ENCODE peak calls at places on chromosomes 13 and 19, in six cellular contexts. L is Karpas-422, E is H9, P is GM23248, V is mammary epithelial cell, C is mesendoderm. J is an unnamed sample.

GRCh38 chr13:95391785-95392184 is 90.5 kb upstream of the ABCC4 start:
- DNase-seq in L (peak), E (no peak), P (no peak), V (no peak), C (no peak), J (no peak)

GRCh38 chr13:48072304-48072703 is 22.6 kb downstream of the MED4 start:
- DNase-seq in L (no peak), E (no peak), P (no peak), V (peak), C (no peak), J (no peak)

GRCh38 chr19:49590071-49590970 is 661 bp upstream of the PRR12 start:
- DNase-seq in L (peak), E (peak), P (peak), V (peak), C (peak), J (peak)

GRCh38 chr19:38115264-38115802 is 108.7 kb downstream of the DPF1 start:
- DNase-seq in L (no peak), E (no peak), P (no peak), V (no peak), C (peak), J (no peak)

GRCh38 chr13:39148513-39148961 is 110.3 kb downstream of the NHLRC3 start:
- DNase-seq in L (no peak), E (no peak), P (peak), V (peak), C (peak), J (peak)

GRCh38 chr13:24004142-24004541 is 106.8 kb upstream of the C1QTNF9B start:
- DNase-seq in L (no peak), E (no peak), P (no peak), V (no peak), C (no peak), J (no peak)

GRCh38 chr19:1836458-1837221 is 11.6 kb downstream of the REXO1 start:
- DNase-seq in L (no peak), E (no peak), P (no peak), V (no peak), C (no peak), J (no peak)

GRCh38 chr19:50870417-50871089 is 2.7 kb upstream of the KLK2 start:
- DNase-seq in L (no peak), E (peak), P (no peak), V (no peak), C (no peak), J (no peak)

GRCh38 chr19:19566306-19566705 is 28.2 kb downstream of the CILP2 start:
- DNase-seq in L (no peak), E (no peak), P (no peak), V (no peak), C (no peak), J (peak)

GRCh38 chr13:38620876-38621275 is 66.0 kb upstream of the FREM2 start:
- DNase-seq in L (no peak), E (no peak), P (no peak), V (no peak), C (peak), J (no peak)

GRCh38 chr13:113963376-113963775 is 10.5 kb downstream of the C13orf46 start:
- DNase-seq in L (no peak), E (no peak), P (no peak), V (no peak), C (no peak), J (no peak)

GRCh38 chr19:42422576-42423461 is 4.4 kb downstream of the LIPE start:
- DNase-seq in L (peak), E (peak), P (no peak), V (peak), C (peak), J (no peak)

GRCh38 chr19:7544626-7545025 is 9.1 kb downstream of the PNPLA6 start:
- DNase-seq in L (no peak), E (no peak), P (no peak), V (no peak), C (no peak), J (no peak)

GRCh38 chr19:3163943-3164342 is 14.6 kb upstream of the S1PR4 start:
- DNase-seq in L (no peak), E (no peak), P (no peak), V (no peak), C (no peak), J (no peak)

GRCh38 chr19:3160219-3160618 is 18.4 kb upstream of the S1PR4 start:
- DNase-seq in L (no peak), E (no peak), P (no peak), V (no peak), C (no peak), J (no peak)

GRCh38 chr19:3161453-3161852 is 17.1 kb upstream of the S1PR4 start:
- DNase-seq in L (no peak), E (no peak), P (peak), V (peak), C (no peak), J (no peak)

GRCh38 chr19:3162418-3163229 is 15.9 kb upstream of the S1PR4 start:
- DNase-seq in L (peak), E (no peak), P (peak), V (no peak), C (peak), J (peak)

DNA sequence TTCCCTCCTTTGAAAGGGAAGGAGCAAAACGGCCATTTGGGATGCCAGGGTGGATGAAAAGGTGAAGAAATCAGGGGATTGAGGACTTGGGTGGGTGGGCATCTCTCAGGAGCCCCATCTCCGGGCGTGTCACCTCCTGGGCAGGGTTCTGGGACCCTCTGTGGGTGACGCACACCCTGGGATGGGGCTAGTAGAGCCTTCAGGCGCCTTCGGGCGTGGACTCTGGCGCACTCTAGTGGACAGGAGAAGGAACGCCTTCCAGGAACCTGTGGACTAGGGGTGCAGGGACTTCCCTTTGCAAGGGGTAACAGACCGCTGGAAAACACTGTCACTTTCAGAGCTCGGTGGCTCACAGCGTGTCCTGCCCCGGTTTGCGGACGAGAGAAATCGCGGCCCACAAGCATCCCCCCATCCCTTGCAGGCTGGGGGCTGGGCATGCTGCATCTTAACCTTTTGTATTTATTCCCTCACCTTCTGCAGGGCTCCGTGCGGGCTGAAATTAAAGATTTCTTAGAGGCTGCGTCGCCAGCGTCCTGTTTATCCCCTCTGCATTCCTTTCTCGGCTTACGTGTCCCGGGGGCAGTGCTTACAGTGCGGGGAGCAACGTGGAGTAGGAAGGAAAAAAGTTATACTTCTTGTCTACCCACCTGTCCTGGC is 15.2 kb upstream of the S1PR4 start:
- DNase-seq in L (peak), E (peak), P (peak), V (peak), C (peak), J (peak)
- H3K9ac ChIP-seq in L (no peak), E (no peak), P (no peak), V (no peak), C (peak), J (no peak)

GRCh38 chr13:63578796-63579195 is 2163.1 kb upstream of the PCDH20 start:
- DNase-seq in L (no peak), E (no peak), P (no peak), V (no peak), C (no peak), J (no peak)
- H3K9ac ChIP-seq in L (no peak), E (no peak), P (no peak), V (no peak), C (no peak), J (no peak)

DNA sequence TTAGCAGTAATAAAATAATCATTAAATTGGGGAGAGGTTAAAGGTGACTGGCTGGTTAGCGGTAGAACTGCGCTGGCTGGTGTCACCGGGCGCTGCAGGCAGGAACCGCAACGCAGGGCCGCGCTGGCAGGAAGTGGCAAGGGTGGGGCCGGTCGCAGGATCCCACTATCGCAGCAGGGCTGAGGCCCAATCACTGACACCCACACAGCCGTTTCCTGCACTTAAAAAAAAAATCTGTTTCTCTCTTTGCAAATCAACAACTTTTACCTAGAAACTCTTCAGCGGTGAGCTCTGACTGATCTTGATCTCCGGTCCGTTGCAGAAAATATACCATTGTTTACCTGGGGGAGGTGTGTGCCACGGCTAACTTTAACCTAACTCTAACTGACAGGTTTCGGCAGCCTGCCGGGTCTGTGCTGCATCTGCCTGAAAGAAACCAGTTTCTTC is 46.9 kb downstream of the KLF2 start:
- DNase-seq in L (no peak), E (no peak), P (no peak), V (no peak), C (no peak), J (no peak)
- H3K9ac ChIP-seq in L (no peak), E (no peak), P (no peak), V (no peak), C (no peak), J (no peak)

DNA sequence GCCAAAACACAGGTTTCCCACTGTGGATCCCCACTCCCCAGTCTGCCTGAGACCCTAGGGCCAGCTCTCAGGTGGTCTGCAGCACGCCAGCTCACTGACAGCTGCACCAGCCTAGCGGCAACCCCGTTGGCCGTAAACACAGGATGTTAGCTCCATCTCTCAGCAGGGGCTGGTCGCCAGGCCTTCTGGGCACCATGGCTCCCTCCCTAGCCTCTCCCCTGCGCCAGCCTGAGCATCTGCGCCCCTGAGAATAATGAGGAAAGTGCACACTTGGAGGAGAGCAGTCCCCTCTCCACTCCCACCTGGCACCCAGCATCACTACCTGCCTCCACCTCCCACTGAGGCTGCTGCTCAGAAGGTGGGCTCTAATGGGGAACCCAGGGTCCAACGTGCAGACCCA is 20.8 kb upstream of the EPHX3 start:
- DNase-seq in L (no peak), E (no peak), P (no peak), V (no peak), C (no peak), J (no peak)
- H3K9ac ChIP-seq in L (no peak), E (no peak), P (peak), V (no peak), C (no peak), J (peak)

DNA sequence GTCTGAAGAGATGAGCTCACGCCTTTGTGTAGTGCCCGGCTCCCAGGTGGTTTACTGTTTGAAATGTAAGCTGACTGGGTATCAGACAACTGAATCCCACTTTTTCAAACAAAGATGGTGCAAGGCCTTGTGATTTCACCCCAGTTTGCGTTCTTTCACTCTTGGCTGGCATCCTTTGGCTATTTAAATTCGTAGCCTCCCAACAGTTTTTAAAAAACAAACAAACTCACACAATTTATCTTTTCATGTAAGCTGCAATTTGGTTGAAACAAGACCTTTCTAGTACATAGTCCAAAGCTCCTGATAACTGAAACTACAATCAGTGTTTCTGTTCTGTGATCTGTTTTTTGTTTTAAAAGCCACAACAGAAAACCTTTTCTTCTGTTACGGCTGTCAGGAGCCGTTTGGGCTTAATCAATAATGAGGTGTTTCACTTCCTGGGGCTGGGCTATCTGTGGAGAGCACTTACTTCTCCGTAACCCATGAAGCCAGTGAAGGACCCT is 65.1 kb upstream of the NPAS1 start:
- DNase-seq in L (no peak), E (no peak), P (no peak), V (no peak), C (no peak), J (no peak)
- H3K9ac ChIP-seq in L (no peak), E (no peak), P (peak), V (no peak), C (no peak), J (no peak)

J was measured in adipocyte.